ENCODE peak calls at places on chromosome 10, in four cellular contexts. L is A549, N is HepG2, A is K562. D is an unnamed sample.

GRCh38 chr10:129059977-129060376 is 407.1 kb upstream of the MGMT start:
- DNase-seq in L (no peak), A (no peak), N (no peak), D (no peak)

GRCh38 chr10:35564276-35564982 is 40.7 kb upstream of the GJD4 start:
- DNase-seq in A (no peak), L (no peak), N (no peak), D (peak)

GRCh38 chr10:7541137-7542087 is 125.4 kb downstream of the ITIH5 start:
- DNase-seq in N (peak), A (no peak), L (peak), D (peak)

GRCh38 chr10:51244739-51245138 is 170.5 kb downstream of the PRKG1 start:
- DNase-seq in L (no peak), N (no peak), A (no peak), D (peak)

GRCh38 chr10:127227663-127228062 is 31.3 kb upstream of the INSYN2A start:
- DNase-seq in L (no peak), N (peak), A (no peak), D (no peak)

GRCh38 chr10:79058899-79059771 is 9.6 kb upstream of the ZMIZ1 start:
- DNase-seq in A (peak), L (no peak), N (peak), D (no peak)

GRCh38 chr10:480498-480927 is 209.0 kb downstream of the DIP2C start:
- DNase-seq in L (no peak), A (no peak), N (no peak), D (no peak)

GRCh38 chr10:46232666-46233065 is 54.1 kb upstream of the ANTXRL start:
- DNase-seq in A (no peak), L (no peak), N (no peak), D (no peak)

GRCh38 chr10:125105155-125105554 is 55.2 kb downstream of the CTBP2 start:
- DNase-seq in N (no peak), L (no peak), A (no peak), D (no peak)

GRCh38 chr10:34405611-34406462 is 409.3 kb downstream of the PARD3 start:
- DNase-seq in L (peak), N (peak), A (no peak), D (peak)

GRCh38 chr10:71844695-71845094 is 6.4 kb downstream of the PSAP start:
- DNase-seq in L (no peak), A (no peak), N (no peak), D (no peak)

GRCh38 chr10:15335500-15335899 is 35.6 kb downstream of the FAM171A1 start:
- DNase-seq in L (no peak), A (no peak), N (peak), D (no peak)

GRCh38 chr10:133184591-133185244 is 24.7 kb downstream of the KNDC1 start:
- DNase-seq in A (no peak), L (no peak), N (no peak), D (no peak)

GRCh38 chr10:124579003-124579384 is 117.4 kb downstream of the LHPP start:
- DNase-seq in A (no peak), N (no peak), L (no peak), D (no peak)

GRCh38 chr10:47261121-47261520 is 38.9 kb upstream of the GDF10 start:
- DNase-seq in L (no peak), N (no peak), A (no peak), D (no peak)

GRCh38 chr10:845526-845925 is 86.0 kb downstream of the LARP4B start:
- DNase-seq in L (no peak), A (no peak), N (no peak), D (no peak)

GRCh38 chr10:17068953-17069352 is 60.7 kb downstream of the CUBN start:
- DNase-seq in L (no peak), A (no peak), N (no peak), D (no peak)

GRCh38 chr10:5776150-5776880 is 36.9 kb downstream of the GDI2 start:
- DNase-seq in A (no peak), L (peak), N (no peak), D (peak)

DNA sequence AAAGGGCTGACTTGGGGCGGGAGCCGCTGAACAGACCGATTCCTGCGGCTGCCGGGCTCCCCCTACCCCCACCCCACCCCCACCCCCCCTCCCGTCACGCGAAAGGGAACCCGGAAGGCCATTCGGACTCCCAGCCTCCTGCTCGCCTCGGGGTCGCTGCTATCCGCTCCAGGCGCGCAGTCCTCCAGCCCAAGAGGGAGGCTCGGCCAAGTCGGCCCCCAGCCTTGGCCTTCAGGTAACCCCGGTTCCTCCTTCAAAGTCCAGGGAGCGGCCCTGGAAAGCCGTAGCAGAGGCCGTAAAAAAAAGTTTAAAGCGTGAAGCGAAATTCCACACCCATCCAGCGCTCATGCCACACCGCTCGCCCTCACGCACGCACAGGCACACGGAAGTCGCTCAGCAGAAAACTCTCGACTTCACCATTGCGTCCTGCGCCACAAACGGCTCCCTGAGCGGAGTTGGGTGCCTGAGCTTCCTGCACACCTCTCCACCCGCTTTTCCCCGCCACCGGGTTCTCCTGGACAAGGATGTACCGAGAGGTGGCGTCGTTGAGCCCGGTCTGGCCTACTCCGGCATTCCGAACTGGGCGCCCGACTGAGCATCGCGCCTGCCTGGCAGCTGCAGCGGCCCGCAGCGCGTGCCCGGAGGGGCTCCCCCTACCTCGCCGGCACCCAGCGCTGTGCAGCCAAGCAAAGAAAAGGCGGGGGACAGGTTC is 1.4 kb downstream of the SORCS3 start:
- DNase-seq in L (peak), N (peak), A (peak), D (no peak)
- TF ChIP-seq MAZ in L (no peak), N (no peak), A (no peak), D (no peak)

GRCh38 chr10:80172896-80173295 is 32.4 kb downstream of the ANXA11 start:
- DNase-seq in L (no peak), A (peak), N (no peak), D (no peak)
- TF ChIP-seq MAZ in L (no peak), A (no peak), N (no peak), D (no peak)

GRCh38 chr10:69880301-69881081 is 78.8 kb downstream of the COL13A1 start:
- DNase-seq in L (no peak), A (no peak), N (no peak), D (no peak)
- TF ChIP-seq MAZ in L (no peak), A (no peak), N (no peak), D (no peak)

GRCh38 chr10:112695539-112695938 is 248.5 kb downstream of the VTI1A start:
- DNase-seq in A (no peak), L (no peak), N (peak), D (no peak)
- TF ChIP-seq MAZ in A (no peak), L (no peak), N (peak), D (no peak)

GRCh38 chr10:3756360-3756740 is 28.7 kb downstream of the KLF6 start:
- DNase-seq in L (no peak), A (no peak), N (no peak), D (no peak)

GRCh38 chr10:3754727-3755439 is 30.1 kb downstream of the KLF6 start:
- DNase-seq in A (peak), L (peak), N (peak), D (peak)

GRCh38 chr10:3757250-3757637 is 27.8 kb downstream of the KLF6 start:
- DNase-seq in N (no peak), A (no peak), L (no peak), D (no peak)

GRCh38 chr10:3757638-3758490 is 27.1 kb downstream of the KLF6 start:
- DNase-seq in N (no peak), A (no peak), L (no peak), D (no peak)

DNA sequence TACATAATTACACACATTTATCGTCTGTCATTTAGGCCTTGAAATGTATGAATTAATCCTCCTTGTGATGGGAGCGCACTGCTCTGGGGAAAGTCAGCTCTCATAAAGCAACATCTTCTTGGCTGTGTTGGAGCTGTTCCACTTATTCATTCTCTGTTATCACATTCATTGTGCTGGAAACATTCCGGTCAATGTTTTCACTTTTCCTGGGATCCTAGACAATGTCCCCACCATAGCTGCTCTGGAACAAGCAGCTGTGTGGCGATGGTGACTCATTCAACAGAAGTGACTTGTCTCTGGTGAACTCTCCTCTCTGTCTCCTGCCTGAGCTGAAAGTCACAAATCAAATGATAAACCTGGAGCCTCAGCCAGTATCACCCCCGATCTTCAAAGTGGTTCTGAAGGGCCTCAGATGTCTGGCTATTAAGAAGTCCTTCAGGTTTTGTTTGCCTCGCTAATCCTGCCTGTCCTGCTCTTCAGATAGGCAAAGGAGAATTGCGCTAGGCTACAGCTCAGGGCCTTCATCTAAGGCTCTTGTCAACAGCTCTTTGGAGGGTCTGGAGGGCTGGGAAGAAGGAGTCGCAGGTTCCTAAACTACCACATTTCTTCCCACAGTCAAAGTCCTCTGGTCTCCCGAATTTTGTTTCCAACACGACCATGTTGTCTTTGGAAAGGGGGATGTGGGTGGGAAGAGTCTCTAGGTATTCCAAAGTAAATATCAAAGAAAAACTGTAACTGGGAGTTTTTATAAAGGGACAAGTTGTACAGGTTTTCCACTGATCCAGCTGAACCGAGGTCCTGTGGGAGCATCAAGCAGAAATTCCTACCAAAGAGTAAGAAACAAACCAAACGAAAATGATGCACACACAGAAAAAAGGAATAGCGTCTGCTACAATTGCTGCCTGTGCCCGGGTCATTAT is 29.3 kb downstream of the KLF6 start:
- DNase-seq in L (peak), A (peak), N (peak), D (peak)
- TF ChIP-seq MAZ in L (no peak), A (peak), N (no peak), D (no peak)

GRCh38 chr10:69907517-69907916 is 105.8 kb downstream of the COL13A1 start:
- DNase-seq in A (no peak), L (no peak), N (no peak), D (no peak)
- TF ChIP-seq MAZ in A (no peak), L (no peak), N (no peak), D (no peak)